ENCODE peak calls at places on chromosomes 5 and 9, in six cellular contexts. One of them, this sample, is unnamed.
A peak's percentile ranks its signal among the peaks of the same experiment; 100 is the strongest.

GRCh38 chr5:13516195-13516594 is 428.3 kb downstream of the DNAH5 start:
- DNase-seq in NCI-H1105: no peak
- DNase-seq in CD8-positive, alpha-beta memory T cell: no peak
- DNase-seq in caudate nucleus: no peak
- DNase-seq in activated CD8-positive, alpha-beta memory T cell treated with anti-CD3 and anti-CD28 coated beads, Interleukin-2, amount 10 ng/mL, durations not matched to agents 7 days and 5 days: no peak
- DNase-seq in stomach: peak; percentile 67
- DNase-seq in this sample: no peak

GRCh38 chr9:32500768-32501167 is 25.2 kb downstream of the RIGI start:
- DNase-seq in NCI-H1105: no peak
- DNase-seq in activated CD8-positive, alpha-beta memory T cell treated with anti-CD3 and anti-CD28 coated beads, Interleukin-2, amount 10 ng/mL, durations not matched to agents 7 days and 5 days: no peak
- DNase-seq in stomach: no peak
- DNase-seq in caudate nucleus: no peak
- DNase-seq in CD8-positive, alpha-beta memory T cell: no peak
- DNase-seq in this sample: no peak

GRCh38 chr9:114805670-114806551 is at the start of gene TNFSF15:
- DNase-seq in NCI-H1105: no peak
- DNase-seq in caudate nucleus: no peak
- DNase-seq in CD8-positive, alpha-beta memory T cell: no peak
- DNase-seq in stomach: peak; percentile 71
- DNase-seq in activated CD8-positive, alpha-beta memory T cell treated with anti-CD3 and anti-CD28 coated beads, Interleukin-2, amount 10 ng/mL, durations not matched to agents 7 days and 5 days: peak; percentile 60
- DNase-seq in this sample: no peak

GRCh38 chr9:106707722-106708121 is 155.2 kb upstream of the ZNF462 start:
- DNase-seq in activated CD8-positive, alpha-beta memory T cell treated with anti-CD3 and anti-CD28 coated beads, Interleukin-2, amount 10 ng/mL, durations not matched to agents 7 days and 5 days: no peak
- DNase-seq in CD8-positive, alpha-beta memory T cell: no peak
- DNase-seq in stomach: no peak
- DNase-seq in caudate nucleus: no peak
- DNase-seq in NCI-H1105: no peak
- DNase-seq in this sample: no peak

GRCh38 chr5:169591636-169592035 is 8.1 kb downstream of the SPDL1 start:
- DNase-seq in NCI-H1105: no peak
- DNase-seq in CD8-positive, alpha-beta memory T cell: no peak
- DNase-seq in caudate nucleus: no peak
- DNase-seq in stomach: no peak
- DNase-seq in activated CD8-positive, alpha-beta memory T cell treated with anti-CD3 and anti-CD28 coated beads, Interleukin-2, amount 10 ng/mL, durations not matched to agents 7 days and 5 days: no peak
- DNase-seq in this sample: no peak

GRCh38 chr9:70091103-70091502 is 47.5 kb downstream of the MAMDC2 start:
- DNase-seq in activated CD8-positive, alpha-beta memory T cell treated with anti-CD3 and anti-CD28 coated beads, Interleukin-2, amount 10 ng/mL, durations not matched to agents 7 days and 5 days: no peak
- DNase-seq in CD8-positive, alpha-beta memory T cell: no peak
- DNase-seq in stomach: no peak
- DNase-seq in NCI-H1105: no peak
- DNase-seq in caudate nucleus: no peak
- DNase-seq in this sample: no peak

GRCh38 chr5:33370135-33370472 is 70.7 kb upstream of the TARS1 start:
- DNase-seq in NCI-H1105: no peak
- DNase-seq in caudate nucleus: no peak
- DNase-seq in activated CD8-positive, alpha-beta memory T cell treated with anti-CD3 and anti-CD28 coated beads, Interleukin-2, amount 10 ng/mL, durations not matched to agents 7 days and 5 days: no peak
- DNase-seq in CD8-positive, alpha-beta memory T cell: no peak
- DNase-seq in stomach: no peak
- DNase-seq in this sample: no peak

GRCh38 chr9:123912167-123912897 is 17.6 kb downstream of the DENND1A start:
- DNase-seq in caudate nucleus: no peak
- DNase-seq in stomach: no peak
- DNase-seq in activated CD8-positive, alpha-beta memory T cell treated with anti-CD3 and anti-CD28 coated beads, Interleukin-2, amount 10 ng/mL, durations not matched to agents 7 days and 5 days: no peak
- DNase-seq in CD8-positive, alpha-beta memory T cell: no peak
- DNase-seq in NCI-H1105: no peak
- DNase-seq in this sample: no peak

GRCh38 chr5:115816226-115817042 is at the start of gene CDO1:
- DNase-seq in caudate nucleus: peak; percentile 84
- DNase-seq in activated CD8-positive, alpha-beta memory T cell treated with anti-CD3 and anti-CD28 coated beads, Interleukin-2, amount 10 ng/mL, durations not matched to agents 7 days and 5 days: peak; percentile 62
- DNase-seq in stomach: no peak
- DNase-seq in CD8-positive, alpha-beta memory T cell: no peak
- DNase-seq in NCI-H1105: no peak
- DNase-seq in this sample: peak; percentile 10

GRCh38 chr9:90065001-90065400 is 460.2 kb downstream of the GADD45G start:
- DNase-seq in caudate nucleus: no peak
- DNase-seq in CD8-positive, alpha-beta memory T cell: no peak
- DNase-seq in stomach: no peak
- DNase-seq in activated CD8-positive, alpha-beta memory T cell treated with anti-CD3 and anti-CD28 coated beads, Interleukin-2, amount 10 ng/mL, durations not matched to agents 7 days and 5 days: no peak
- DNase-seq in NCI-H1105: no peak
- DNase-seq in this sample: no peak

GRCh38 chr9:129617167-129617566 is 3.7 kb downstream of the C9orf50 start:
- DNase-seq in stomach: no peak
- DNase-seq in activated CD8-positive, alpha-beta memory T cell treated with anti-CD3 and anti-CD28 coated beads, Interleukin-2, amount 10 ng/mL, durations not matched to agents 7 days and 5 days: peak; percentile 57
- DNase-seq in caudate nucleus: no peak
- DNase-seq in NCI-H1105: no peak
- DNase-seq in CD8-positive, alpha-beta memory T cell: no peak
- DNase-seq in this sample: no peak

GRCh38 chr9:134663753-134664415 is 22.3 kb downstream of the COL5A1 start:
- DNase-seq in activated CD8-positive, alpha-beta memory T cell treated with anti-CD3 and anti-CD28 coated beads, Interleukin-2, amount 10 ng/mL, durations not matched to agents 7 days and 5 days: no peak
- DNase-seq in CD8-positive, alpha-beta memory T cell: peak; percentile 20
- DNase-seq in stomach: no peak
- DNase-seq in caudate nucleus: no peak
- DNase-seq in NCI-H1105: no peak
- DNase-seq in this sample: no peak

GRCh38 chr5:113132579-113132978 is 156.0 kb downstream of the DCP2 start:
- DNase-seq in NCI-H1105: no peak
- DNase-seq in CD8-positive, alpha-beta memory T cell: no peak
- DNase-seq in caudate nucleus: no peak
- DNase-seq in activated CD8-positive, alpha-beta memory T cell treated with anti-CD3 and anti-CD28 coated beads, Interleukin-2, amount 10 ng/mL, durations not matched to agents 7 days and 5 days: no peak
- DNase-seq in stomach: no peak
- DNase-seq in this sample: no peak

GRCh38 chr9:4793412-4794005 is 765 bp downstream of the RCL1 start:
- DNase-seq in stomach: no peak
- DNase-seq in caudate nucleus: no peak
- DNase-seq in activated CD8-positive, alpha-beta memory T cell treated with anti-CD3 and anti-CD28 coated beads, Interleukin-2, amount 10 ng/mL, durations not matched to agents 7 days and 5 days: no peak
- DNase-seq in CD8-positive, alpha-beta memory T cell: no peak
- DNase-seq in NCI-H1105: no peak
- DNase-seq in this sample: peak; percentile 60

GRCh38 chr5:458547-459353 is 15.8 kb downstream of the EXOC3 start:
- DNase-seq in activated CD8-positive, alpha-beta memory T cell treated with anti-CD3 and anti-CD28 coated beads, Interleukin-2, amount 10 ng/mL, durations not matched to agents 7 days and 5 days: no peak
- DNase-seq in stomach: no peak
- DNase-seq in caudate nucleus: no peak
- DNase-seq in NCI-H1105: no peak
- DNase-seq in CD8-positive, alpha-beta memory T cell: peak; percentile 47
- DNase-seq in this sample: no peak

GRCh38 chr9:115340314-115340713 is 222.4 kb upstream of the TNC start:
- DNase-seq in CD8-positive, alpha-beta memory T cell: no peak
- DNase-seq in activated CD8-positive, alpha-beta memory T cell treated with anti-CD3 and anti-CD28 coated beads, Interleukin-2, amount 10 ng/mL, durations not matched to agents 7 days and 5 days: no peak
- DNase-seq in caudate nucleus: no peak
- DNase-seq in NCI-H1105: no peak
- DNase-seq in stomach: no peak
- DNase-seq in this sample: no peak

GRCh38 chr5:157312492-157312891 is 46.6 kb downstream of the CYFIP2 start:
- DNase-seq in NCI-H1105: no peak
- DNase-seq in caudate nucleus: peak; percentile 24
- DNase-seq in stomach: peak; percentile 43
- DNase-seq in activated CD8-positive, alpha-beta memory T cell treated with anti-CD3 and anti-CD28 coated beads, Interleukin-2, amount 10 ng/mL, durations not matched to agents 7 days and 5 days: peak; percentile 73
- DNase-seq in CD8-positive, alpha-beta memory T cell: peak; percentile 73
- DNase-seq in this sample: peak; percentile 69

GRCh38 chr5:179819296-179820126 is 1.2 kb upstream of the SQSTM1 start:
- DNase-seq in stomach: peak; percentile 77
- DNase-seq in caudate nucleus: peak; percentile 64
- DNase-seq in CD8-positive, alpha-beta memory T cell: peak; percentile 68
- DNase-seq in NCI-H1105: no peak
- DNase-seq in activated CD8-positive, alpha-beta memory T cell treated with anti-CD3 and anti-CD28 coated beads, Interleukin-2, amount 10 ng/mL, durations not matched to agents 7 days and 5 days: peak; percentile 60
- DNase-seq in this sample: peak; percentile 65

GRCh38 chr5:62144395-62145022 is 161.5 kb upstream of the KIF2A start:
- DNase-seq in stomach: peak; percentile 70
- DNase-seq in activated CD8-positive, alpha-beta memory T cell treated with anti-CD3 and anti-CD28 coated beads, Interleukin-2, amount 10 ng/mL, durations not matched to agents 7 days and 5 days: no peak
- DNase-seq in NCI-H1105: peak; percentile 31
- DNase-seq in caudate nucleus: no peak
- DNase-seq in CD8-positive, alpha-beta memory T cell: no peak
- DNase-seq in this sample: no peak

GRCh38 chr5:55427157-55427556 is 107.6 kb downstream of the PLPP1 start:
- DNase-seq in stomach: peak; percentile 60
- DNase-seq in caudate nucleus: no peak
- DNase-seq in activated CD8-positive, alpha-beta memory T cell treated with anti-CD3 and anti-CD28 coated beads, Interleukin-2, amount 10 ng/mL, durations not matched to agents 7 days and 5 days: no peak
- DNase-seq in CD8-positive, alpha-beta memory T cell: no peak
- DNase-seq in NCI-H1105: peak; percentile 6
- DNase-seq in this sample: peak; percentile 46

GRCh38 chr9:20297646-20298084 is 324.6 kb downstream of the MLLT3 start:
- DNase-seq in caudate nucleus: no peak
- DNase-seq in activated CD8-positive, alpha-beta memory T cell treated with anti-CD3 and anti-CD28 coated beads, Interleukin-2, amount 10 ng/mL, durations not matched to agents 7 days and 5 days: no peak
- DNase-seq in CD8-positive, alpha-beta memory T cell: no peak
- DNase-seq in NCI-H1105: no peak
- DNase-seq in stomach: no peak
- DNase-seq in this sample: no peak

GRCh38 chr9:34717996-34718614 is 8.2 kb upstream of the CCL21 start:
- DNase-seq in NCI-H1105: no peak
- DNase-seq in stomach: no peak
- DNase-seq in caudate nucleus: no peak
- DNase-seq in CD8-positive, alpha-beta memory T cell: no peak
- DNase-seq in activated CD8-positive, alpha-beta memory T cell treated with anti-CD3 and anti-CD28 coated beads, Interleukin-2, amount 10 ng/mL, durations not matched to agents 7 days and 5 days: no peak
- DNase-seq in this sample: no peak